ENCODE peak calls at places on chromosomes 6 and 20, in nine cellular contexts. R is Panc1; H is activated naive CD4-positive, alpha-beta T cell treated with anti-CD3 and anti-CD28 coated beads for 36 hours; S is EH; I is NCI-H774; X is stimulated activated CD4-positive, alpha-beta T cell treated with anti-CD3 and anti-CD28 coated beads, Interleukin-1b, Interleukin-23, amount 100 ng/mL, for 1 hour; V is fibroblast of mammary gland; W is HT1080; O is glomerular endothelial cell. Q is an unnamed sample.

GRCh38 chr6:72966628-72967280 is 258.5 kb downstream of the KHDC1L start:
- DNase-seq in R (no peak), H (no peak), S (peak), I (no peak), X (no peak), V (peak), W (peak), O (no peak), Q (no peak)

GRCh38 chr20:32449057-32449889 is 91.1 kb downstream of the ASXL1 start:
- DNase-seq in R (no peak), H (no peak), S (no peak), I (no peak), X (no peak), V (no peak), W (no peak), O (no peak), Q (no peak)

GRCh38 chr6:38261626-38262025 is 378.1 kb downstream of the BTBD9 start:
- DNase-seq in R (no peak), H (no peak), S (no peak), I (no peak), X (no peak), V (peak), W (no peak), O (no peak), Q (no peak)

GRCh38 chr6:79971195-79971594 is 23.8 kb upstream of the ELOVL4 start:
- DNase-seq in R (no peak), H (no peak), S (no peak), I (no peak), X (no peak), V (no peak), W (no peak), O (no peak), Q (no peak)

GRCh38 chr6:34696739-34697543 is at the start of gene ILRUN:
- DNase-seq in R (peak), H (peak), S (peak), I (peak), X (peak), V (peak), W (peak), O (no peak), Q (peak)

GRCh38 chr20:34708621-34709043 is 4.5 kb downstream of the TP53INP2 start:
- DNase-seq in R (no peak), H (peak), S (peak), I (peak), X (no peak), V (peak), W (peak), O (no peak), Q (peak)

GRCh38 chr20:61436268-61436667 is 184.2 kb downstream of the CDH4 start:
- DNase-seq in R (no peak), H (no peak), S (peak), I (no peak), X (no peak), V (peak), W (peak), O (no peak), Q (no peak)

GRCh38 chr20:2822073-2822472 is 5.9 kb downstream of the TMEM239 start:
- DNase-seq in R (no peak), H (peak), S (peak), I (no peak), X (no peak), V (peak), W (peak), O (no peak), Q (no peak)

GRCh38 chr6:159602370-159603185 is 90.5 kb downstream of the SOD2 start:
- DNase-seq in R (no peak), H (no peak), S (no peak), I (no peak), X (no peak), V (peak), W (no peak), O (no peak), Q (no peak)

GRCh38 chr6:169156108-169156821 is 97.4 kb downstream of the THBS2 start:
- DNase-seq in R (no peak), H (no peak), S (peak), I (no peak), X (no peak), V (peak), W (peak), O (no peak), Q (no peak)

GRCh38 chr6:148967128-148967527 is 220.3 kb downstream of the UST start:
- DNase-seq in R (no peak), H (no peak), S (no peak), I (no peak), X (no peak), V (no peak), W (no peak), O (no peak), Q (no peak)

GRCh38 chr6:38492031-38492430 is 147.7 kb downstream of the BTBD9 start:
- DNase-seq in R (no peak), H (no peak), S (no peak), I (no peak), X (no peak), V (no peak), W (no peak), O (no peak), Q (no peak)

GRCh38 chr20:9458075-9458818 is 56.1 kb upstream of the LAMP5 start:
- DNase-seq in R (no peak), H (no peak), S (peak), I (no peak), X (no peak), V (peak), W (peak), O (no peak), Q (no peak)

GRCh38 chr6:165599121-165599520 is 63.9 kb downstream of the PDE10A start:
- DNase-seq in R (no peak), H (no peak), S (no peak), I (no peak), X (no peak), V (no peak), W (no peak), O (no peak), Q (no peak)

GRCh38 chr6:125942677-125943527 is 13.7 kb upstream of the HINT3 start:
- DNase-seq in R (no peak), H (no peak), S (peak), I (no peak), X (no peak), V (no peak), W (peak), O (no peak), Q (no peak)

GRCh38 chr20:19368351-19368750 is 155.9 kb downstream of the SLC24A3 start:
- DNase-seq in R (no peak), H (no peak), S (no peak), I (no peak), X (no peak), V (no peak), W (no peak), O (no peak), Q (no peak)

GRCh38 chr6:110625883-110626282 is 149.5 kb upstream of the SLC22A16 start:
- DNase-seq in R (no peak), H (no peak), S (peak), I (no peak), X (no peak), V (peak), W (peak), O (no peak), Q (no peak)

GRCh38 chr20:35776513-35777101 is 4.8 kb downstream of the PHF20 start:
- DNase-seq in R (no peak), H (no peak), S (peak), I (peak), X (no peak), V (peak), W (no peak), O (no peak), Q (peak)

GRCh38 chr20:57160985-57161384 is 105.5 kb downstream of the BMP7 start:
- DNase-seq in R (no peak), H (no peak), S (no peak), I (no peak), X (no peak), V (no peak), W (no peak), O (no peak), Q (no peak)

GRCh38 chr20:50680106-50680960 is 11.0 kb downstream of the RIPOR3 start:
- DNase-seq in R (no peak), H (no peak), S (no peak), I (no peak), X (no peak), V (peak), W (no peak), O (no peak), Q (peak)

GRCh38 chr6:8814440-8815000 is 379.2 kb upstream of the SLC35B3 start:
- DNase-seq in R (no peak), H (no peak), S (no peak), I (no peak), X (no peak), V (no peak), W (no peak), O (no peak), Q (no peak)

GRCh38 chr20:61815176-61815575 is 250.5 kb downstream of the TAF4 start:
- DNase-seq in R (no peak), H (no peak), S (no peak), I (no peak), X (no peak), V (no peak), W (no peak), O (no peak), Q (no peak)

GRCh38 chr6:47109281-47109680 is 67.1 kb upstream of the ADGRF1 start:
- DNase-seq in R (no peak), H (no peak), S (no peak), I (no peak), X (no peak), V (no peak), W (no peak), O (no peak), Q (no peak)

Q was measured in psoas muscle.